ENCODE peak calls at places on chromosomes 1 and 21, in five cellular contexts. P, Y, K, U and A are unnamed samples.

GRCh38 chr1:56573311-56573710 is 6.1 kb downstream of the PLPP3 start:
- DNase-seq in P (no peak), Y (peak), K (peak), U (peak), A (no peak)

GRCh38 chr1:9320520-9321479 is 28.1 kb downstream of the SPSB1 start:
- DNase-seq in P (no peak), Y (no peak), K (no peak), U (no peak), A (peak)

GRCh38 chr1:47677241-47677940 is 239.5 kb downstream of the FOXD2 start:
- DNase-seq in P (no peak), Y (no peak), K (peak), U (no peak), A (no peak)

GRCh38 chr1:227845115-227845389 is 29.6 kb downstream of the PRSS38 start:
- DNase-seq in P (no peak), Y (no peak), K (no peak), U (no peak), A (no peak)

GRCh38 chr1:61084560-61084991 is 2.2 kb downstream of the NFIA start:
- DNase-seq in P (no peak), Y (peak), K (no peak), U (peak), A (no peak)

GRCh38 chr1:75520028-75520427 is 90.9 kb downstream of the SLC44A5 start:
- DNase-seq in P (no peak), Y (no peak), K (no peak), U (no peak), A (no peak)

GRCh38 chr21:34965200-34966174 is 83.6 kb downstream of the RUNX1 start:
- DNase-seq in P (no peak), Y (peak), K (no peak), U (peak), A (peak)

GRCh38 chr1:86151427-86151826 is 5.1 kb downstream of the COL24A1 start:
- DNase-seq in P (no peak), Y (peak), K (no peak), U (peak), A (peak)

GRCh38 chr1:3650248-3651010 is 526 bp upstream of the WRAP73 start:
- DNase-seq in P (peak), Y (no peak), K (no peak), U (no peak), A (no peak)

GRCh38 chr21:35083246-35083645 is 34.1 kb upstream of the RUNX1 start:
- DNase-seq in P (no peak), Y (no peak), K (no peak), U (no peak), A (no peak)

GRCh38 chr1:160353223-160353622 is 10.0 kb downstream of the NCSTN start:
- DNase-seq in P (no peak), Y (no peak), K (no peak), U (peak), A (no peak)

GRCh38 chr1:150486966-150487762 is at the start of gene TARS2:
- DNase-seq in P (peak), Y (peak), K (peak), U (peak), A (peak)

GRCh38 chr1:24964811-24965570 is 34.9 kb upstream of the RUNX3 start:
- DNase-seq in P (peak), Y (no peak), K (peak), U (no peak), A (peak)
- H3K4me3 ChIP-seq in P (no peak), Y (no peak), K (no peak), U (no peak), A (peak)

GRCh38 chr1:68232354-68233148 is at the start of gene WLS:
- DNase-seq in P (peak), Y (peak), K (peak), U (peak), A (peak)

GRCh38 chr1:68229927-68230812 is 2.2 kb downstream of the WLS start:
- DNase-seq in P (no peak), Y (peak), K (peak), U (peak), A (peak)

GRCh38 chr1:68233202-68233601 is 879 bp upstream of the WLS start:
- DNase-seq in P (no peak), Y (no peak), K (no peak), U (no peak), A (no peak)

GRCh38 chr1:68231627-68232303 is 558 bp downstream of the WLS start:
- DNase-seq in P (peak), Y (peak), K (peak), U (peak), A (peak)

DNA sequence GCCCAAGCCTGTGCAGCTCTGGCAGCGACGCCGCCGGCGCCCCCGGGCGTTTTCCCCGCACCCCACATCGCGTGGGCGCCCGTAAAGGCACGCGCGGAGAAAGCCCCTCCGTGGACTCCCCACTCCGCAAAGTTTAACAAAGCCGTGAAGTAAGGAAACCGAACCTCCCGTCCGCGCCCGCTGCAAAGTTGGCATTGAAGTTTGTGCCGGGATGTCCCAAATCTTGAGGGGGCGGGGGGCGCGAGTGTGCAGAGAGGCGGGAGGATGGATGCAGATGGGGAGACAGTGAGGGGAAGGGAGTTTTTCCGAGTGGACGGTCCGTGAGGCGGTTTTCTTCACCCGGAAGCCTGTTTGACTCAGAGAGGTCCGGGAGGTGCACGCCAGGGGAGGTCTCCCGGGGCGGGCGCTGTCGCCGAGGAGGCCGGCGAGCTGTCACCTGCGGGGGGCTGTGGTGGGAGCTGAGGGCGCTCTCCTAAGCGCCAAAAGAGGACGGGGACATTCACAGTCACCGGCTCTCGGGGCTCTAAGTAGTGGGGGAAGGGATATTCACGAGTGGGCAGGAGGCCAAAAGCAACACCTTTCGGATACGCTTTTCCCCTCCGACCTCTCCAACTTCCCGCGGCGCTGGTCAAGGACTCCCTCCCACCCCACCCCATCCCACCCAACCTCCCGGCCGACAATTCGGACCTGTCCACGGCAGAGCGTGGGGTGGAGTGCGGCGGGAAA is 1.3 kb downstream of the WLS start:
- DNase-seq in P (peak), Y (no peak), K (peak), U (peak), A (peak)
- H3K4me3 ChIP-seq in P (peak), Y (peak), K (peak), U (peak), A (peak)

DNA sequence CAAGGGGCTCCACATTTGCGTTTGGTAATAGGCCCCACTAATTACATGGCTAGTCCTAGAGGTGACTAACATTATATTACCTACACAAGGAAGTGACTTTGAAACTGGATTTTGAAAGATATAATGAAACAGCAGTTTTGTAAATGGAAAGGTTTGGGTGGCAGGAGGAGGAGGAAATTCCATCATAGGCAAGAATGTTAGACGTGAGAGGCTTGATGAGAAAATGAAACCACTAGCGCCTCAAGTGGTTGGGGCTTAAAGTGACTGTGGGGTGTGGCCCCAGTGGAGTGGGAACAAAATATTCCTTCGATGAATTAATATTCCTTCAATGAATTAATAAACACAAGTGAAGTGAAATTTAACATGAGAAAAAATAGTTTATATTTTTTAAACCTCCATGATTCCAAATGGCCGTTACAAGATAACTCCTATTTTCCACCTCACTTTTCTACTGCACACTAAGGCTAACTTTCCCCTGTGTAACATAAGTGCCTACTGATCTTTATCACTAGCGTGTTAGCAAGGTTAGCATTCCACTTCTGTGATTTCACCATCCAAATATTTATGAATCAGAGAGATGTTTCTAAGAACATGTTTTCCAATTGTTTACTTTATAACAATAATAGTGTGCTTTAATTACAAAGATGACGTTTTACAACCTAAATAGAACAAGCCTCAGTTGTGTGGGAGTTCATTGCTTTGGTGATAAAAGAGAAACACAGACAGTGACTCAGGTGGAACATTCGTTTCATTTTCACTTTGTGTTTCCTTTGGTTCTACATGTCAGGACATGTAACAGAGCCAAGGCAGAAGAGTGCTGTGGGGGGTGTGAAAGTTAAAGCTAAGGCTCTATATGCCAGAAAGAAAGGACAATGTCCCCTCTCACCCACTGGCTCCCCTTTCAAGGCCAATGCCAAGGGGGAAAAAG is 12.5 kb upstream of the ATF3 start:
- DNase-seq in P (no peak), Y (peak), K (peak), U (peak), A (peak)
- H3K4me3 ChIP-seq in P (no peak), Y (no peak), K (no peak), U (peak), A (peak)

GRCh38 chr1:206036661-206037455 is 13.2 kb upstream of the CTSE start:
- DNase-seq in P (no peak), Y (no peak), K (no peak), U (no peak), A (no peak)
- H3K4me3 ChIP-seq in P (no peak), Y (no peak), K (no peak), U (no peak), A (no peak)

DNA sequence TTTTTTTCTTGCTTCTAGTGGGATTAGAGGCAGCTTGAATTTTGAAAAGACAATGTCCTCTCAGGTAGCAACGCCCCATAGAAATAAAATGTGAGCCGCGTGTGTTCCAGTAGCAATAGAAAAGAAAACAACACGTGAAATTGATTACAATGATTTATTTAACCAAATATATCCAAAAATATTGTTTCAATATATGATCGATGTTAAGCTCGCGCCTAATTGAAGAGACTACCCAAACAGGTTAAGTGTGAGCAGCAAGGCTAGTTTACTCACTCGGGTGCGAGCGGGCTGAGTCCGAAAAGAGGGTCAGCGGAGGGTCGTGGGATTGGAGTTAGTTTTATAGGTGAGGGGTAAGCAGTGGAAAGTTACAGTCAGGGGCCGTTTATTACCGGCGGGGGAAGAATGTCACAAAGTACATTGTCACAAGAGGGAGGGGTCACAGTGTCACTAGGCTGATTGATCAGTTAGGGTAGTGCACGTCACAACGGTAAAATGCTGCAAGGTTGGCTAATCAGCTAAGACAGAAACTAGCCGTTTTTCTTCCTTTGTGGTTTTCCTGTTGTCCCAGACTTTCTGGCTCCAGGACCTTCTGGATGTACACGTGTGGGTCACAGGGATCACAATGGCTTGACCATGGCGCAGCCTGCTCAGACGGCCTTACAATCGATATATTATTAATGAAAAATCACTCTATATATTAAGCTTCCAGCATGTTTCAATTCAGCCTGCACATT is 697 bp upstream of the ZNF670 start:
- DNase-seq in P (no peak), Y (no peak), K (no peak), U (no peak), A (no peak)
- H3K4me3 ChIP-seq in P (peak), Y (peak), K (no peak), U (peak), A (peak)

GRCh38 chr1:245856944-245857531 is 650.0 kb downstream of the SMYD3 start:
- DNase-seq in P (no peak), Y (peak), K (no peak), U (peak), A (peak)
- H3K4me3 ChIP-seq in P (no peak), Y (no peak), K (no peak), U (no peak), A (no peak)

DNA sequence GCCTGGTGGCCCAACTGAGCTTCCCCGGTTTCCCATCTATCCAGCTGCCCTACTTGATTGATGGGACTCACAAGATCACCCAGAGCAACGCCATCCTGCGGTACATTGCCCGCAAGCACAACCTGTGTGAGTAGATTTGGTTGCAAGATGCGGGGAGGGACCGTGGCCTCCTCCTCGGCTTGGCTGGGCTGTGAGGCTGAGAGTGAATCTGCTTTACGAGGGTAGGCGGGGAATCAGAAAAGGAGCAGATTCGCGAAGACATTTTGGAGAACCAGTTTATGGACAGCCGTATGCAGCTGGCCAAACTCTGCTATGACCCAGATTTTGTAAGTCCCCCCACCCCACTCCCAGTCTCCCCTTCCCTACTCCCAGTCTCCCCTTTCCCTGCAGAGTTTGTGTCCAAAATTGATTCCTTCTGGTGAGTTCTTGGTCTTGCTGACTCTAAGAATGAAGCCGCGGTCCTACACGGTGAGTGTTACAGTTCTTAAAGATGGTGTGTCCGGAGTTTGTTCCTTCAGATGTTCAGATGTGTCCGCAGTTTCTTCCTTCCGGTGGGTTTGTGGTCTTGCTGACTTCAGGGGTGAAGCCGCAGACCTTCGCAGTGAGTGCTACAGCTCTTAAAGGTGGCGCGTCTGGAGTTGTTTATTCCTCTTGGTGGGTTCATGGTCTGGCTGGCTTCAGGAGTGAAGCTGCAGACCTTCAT is 1.5 kb downstream of the GSTM2 start:
- DNase-seq in P (no peak), Y (no peak), K (no peak), U (no peak), A (no peak)
- H3K4me3 ChIP-seq in P (no peak), Y (no peak), K (no peak), U (no peak), A (no peak)